ENCODE peak calls at places on chromosome X, in six cellular contexts. One of them, this sample, is unnamed.

GRCh38 chrX:9980927-9981326 is 13.8 kb downstream of the CLDN34 start:
- DNase-seq in psoas muscle: no peak
- DNase-seq in breast epithelium: no peak
- DNase-seq in cardiac muscle cell: no peak
- DNase-seq in uterus: no peak
- DNase-seq in CD8-positive, alpha-beta memory T cell: no peak
- DNase-seq in this sample: no peak

GRCh38 chrX:57266871-57267270 is 19.6 kb upstream of the FAAH2 start:
- DNase-seq in cardiac muscle cell: no peak
- DNase-seq in psoas muscle: no peak
- DNase-seq in breast epithelium: no peak
- DNase-seq in CD8-positive, alpha-beta memory T cell: no peak
- DNase-seq in uterus: no peak
- DNase-seq in this sample: no peak

GRCh38 chrX:142244568-142244967 is 39.5 kb upstream of the MAGEC2 start:
- DNase-seq in breast epithelium: no peak
- DNase-seq in cardiac muscle cell: no peak
- DNase-seq in CD8-positive, alpha-beta memory T cell: no peak
- DNase-seq in uterus: no peak
- DNase-seq in psoas muscle: no peak
- DNase-seq in this sample: no peak

GRCh38 chrX:57329008-57329407 is 42.5 kb downstream of the FAAH2 start:
- DNase-seq in breast epithelium: no peak
- DNase-seq in uterus: no peak
- DNase-seq in cardiac muscle cell: no peak
- DNase-seq in CD8-positive, alpha-beta memory T cell: no peak
- DNase-seq in psoas muscle: no peak
- DNase-seq in this sample: no peak

GRCh38 chrX:31154941-31155340 is 83.1 kb upstream of the FTHL17 start:
- DNase-seq in breast epithelium: no peak
- DNase-seq in psoas muscle: no peak
- DNase-seq in cardiac muscle cell: no peak
- DNase-seq in CD8-positive, alpha-beta memory T cell: no peak
- DNase-seq in uterus: no peak
- DNase-seq in this sample: no peak

GRCh38 chrX:154380787-154381186 is 1.7 kb downstream of the EMD start:
- DNase-seq in cardiac muscle cell: no peak
- DNase-seq in uterus: no peak
- DNase-seq in breast epithelium: no peak
- DNase-seq in CD8-positive, alpha-beta memory T cell: no peak
- DNase-seq in psoas muscle: no peak
- DNase-seq in this sample: no peak

GRCh38 chrX:149699761-149700160 is 12.1 kb upstream of the MAGEA11 start:
- DNase-seq in CD8-positive, alpha-beta memory T cell: no peak
- DNase-seq in uterus: no peak
- DNase-seq in breast epithelium: no peak
- DNase-seq in psoas muscle: no peak
- DNase-seq in cardiac muscle cell: no peak
- DNase-seq in this sample: no peak

GRCh38 chrX:53133400-53133799 is 39.5 kb downstream of the KANTR start:
- DNase-seq in cardiac muscle cell: no peak
- DNase-seq in CD8-positive, alpha-beta memory T cell: no peak
- DNase-seq in psoas muscle: no peak
- DNase-seq in uterus: no peak
- DNase-seq in breast epithelium: no peak
- DNase-seq in this sample: no peak

GRCh38 chrX:79477691-79478090 is 110.6 kb upstream of the ITM2A start:
- DNase-seq in psoas muscle: no peak
- DNase-seq in CD8-positive, alpha-beta memory T cell: no peak
- DNase-seq in uterus: no peak
- DNase-seq in breast epithelium: no peak
- DNase-seq in cardiac muscle cell: no peak
- DNase-seq in this sample: no peak

GRCh38 chrX:9392445-9392844 is 72.4 kb upstream of the TBL1X start:
- DNase-seq in CD8-positive, alpha-beta memory T cell: no peak
- DNase-seq in cardiac muscle cell: no peak
- DNase-seq in uterus: no peak
- DNase-seq in psoas muscle: no peak
- DNase-seq in breast epithelium: no peak
- DNase-seq in this sample: no peak

GRCh38 chrX:151402719-151403390 is 5.8 kb downstream of the VMA21 start:
- DNase-seq in cardiac muscle cell: no peak
- DNase-seq in breast epithelium: no peak
- DNase-seq in uterus: no peak
- DNase-seq in CD8-positive, alpha-beta memory T cell: no peak
- DNase-seq in psoas muscle: peak
- DNase-seq in this sample: no peak

GRCh38 chrX:10010686-10011085 is 43.5 kb downstream of the CLDN34 start:
- DNase-seq in psoas muscle: no peak
- DNase-seq in uterus: no peak
- DNase-seq in CD8-positive, alpha-beta memory T cell: no peak
- DNase-seq in cardiac muscle cell: no peak
- DNase-seq in breast epithelium: no peak
- DNase-seq in this sample: no peak

GRCh38 chrX:118702741-118703140 is 24.7 kb upstream of the IL13RA1 start:
- DNase-seq in psoas muscle: no peak
- DNase-seq in breast epithelium: no peak
- DNase-seq in uterus: no peak
- DNase-seq in cardiac muscle cell: no peak
- DNase-seq in CD8-positive, alpha-beta memory T cell: no peak
- DNase-seq in this sample: no peak

DNA sequence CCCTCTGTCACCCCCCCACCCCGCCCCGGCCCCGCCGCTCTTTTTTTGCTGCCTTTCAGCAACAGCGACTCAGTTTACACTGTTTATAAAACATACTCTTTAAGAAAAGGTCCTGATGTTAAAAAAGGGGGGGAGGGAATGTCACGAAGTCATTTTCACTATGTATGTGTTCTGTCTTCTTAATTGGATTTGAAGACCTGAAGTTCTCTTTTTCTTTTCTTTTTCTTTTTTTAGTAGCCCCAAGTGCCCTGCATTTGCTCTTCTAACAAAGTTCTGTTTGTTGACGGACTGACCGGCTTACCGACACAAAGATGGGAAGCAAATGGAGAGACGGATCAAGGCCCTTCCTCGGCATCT is 2.5 kb upstream of the CITED1 start:
- DNase-seq in CD8-positive, alpha-beta memory T cell: no peak
- DNase-seq in uterus: no peak
- DNase-seq in cardiac muscle cell: no peak
- DNase-seq in breast epithelium: no peak
- DNase-seq in psoas muscle: no peak
- DNase-seq in this sample: no peak
- H3K4me3 ChIP-seq in CD8-positive, alpha-beta memory T cell: no peak
- H3K4me3 ChIP-seq in uterus: no peak
- H3K4me3 ChIP-seq in cardiac muscle cell: no peak
- H3K4me3 ChIP-seq in breast epithelium: no peak
- H3K4me3 ChIP-seq in psoas muscle: peak
- H3K4me3 ChIP-seq in this sample: peak

GRCh38 chrX:46588263-46588662 is 14.7 kb downstream of the CHST7 start:
- DNase-seq in uterus: peak
- DNase-seq in cardiac muscle cell: no peak
- DNase-seq in psoas muscle: peak
- DNase-seq in breast epithelium: peak
- DNase-seq in CD8-positive, alpha-beta memory T cell: peak
- DNase-seq in this sample: peak
- H3K27ac ChIP-seq in uterus: peak
- H3K27ac ChIP-seq in cardiac muscle cell: no peak
- H3K27ac ChIP-seq in psoas muscle: peak
- H3K27ac ChIP-seq in breast epithelium: peak
- H3K27ac ChIP-seq in CD8-positive, alpha-beta memory T cell: no peak
- H3K27ac ChIP-seq in this sample: peak

DNA sequence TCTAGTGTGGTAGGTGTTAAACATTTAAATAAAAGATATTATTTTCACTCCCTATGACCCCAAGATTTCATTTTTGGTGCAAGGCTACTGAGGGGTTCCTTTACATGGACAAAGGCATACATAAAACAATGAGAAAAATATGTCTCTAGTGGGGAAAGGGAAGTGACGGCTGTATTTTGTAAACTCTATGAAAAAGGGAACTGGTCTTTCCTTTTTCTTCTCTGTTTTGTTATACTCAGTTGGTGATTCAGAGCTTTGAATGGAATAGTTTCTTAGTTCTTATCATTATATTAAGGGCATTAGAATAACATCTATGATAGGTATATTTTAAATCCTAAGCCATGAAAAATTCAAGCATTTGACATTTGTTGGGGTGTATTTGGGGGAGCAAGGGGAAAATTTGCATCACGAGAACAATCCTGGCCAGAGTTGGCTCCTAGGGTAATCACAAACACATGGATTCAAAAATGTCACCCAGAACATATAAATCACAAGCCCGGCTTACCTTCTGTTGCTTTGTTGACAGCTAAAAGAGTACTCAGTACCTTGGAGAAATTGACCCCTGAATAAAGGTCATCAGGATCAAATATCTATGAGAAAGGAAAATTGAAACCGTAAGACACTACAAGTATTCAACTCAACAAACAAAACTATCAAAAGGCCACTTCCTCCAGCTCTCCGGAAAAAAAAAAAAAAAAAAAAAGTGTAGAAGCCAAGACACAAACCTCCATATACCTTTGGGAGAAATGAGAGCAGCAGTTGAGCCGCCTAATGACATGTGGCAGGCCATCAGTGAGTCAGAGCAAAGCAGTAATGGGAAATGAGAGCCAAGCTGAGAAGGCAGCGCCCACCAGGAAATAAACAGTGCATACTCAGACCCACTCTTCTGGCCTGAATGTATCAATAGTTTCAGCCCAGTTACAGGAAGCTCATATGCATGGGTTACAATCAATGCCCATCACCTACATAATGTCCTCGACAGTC is 33.4 kb downstream of the ARHGEF6 start:
- DNase-seq in breast epithelium: no peak
- DNase-seq in psoas muscle: no peak
- DNase-seq in CD8-positive, alpha-beta memory T cell: no peak
- DNase-seq in uterus: no peak
- DNase-seq in cardiac muscle cell: no peak
- DNase-seq in this sample: no peak
- H3K4me3 ChIP-seq in breast epithelium: no peak
- H3K4me3 ChIP-seq in psoas muscle: no peak
- H3K4me3 ChIP-seq in CD8-positive, alpha-beta memory T cell: no peak
- H3K4me3 ChIP-seq in uterus: no peak
- H3K4me3 ChIP-seq in cardiac muscle cell: no peak
- H3K4me3 ChIP-seq in this sample: no peak

GRCh38 chrX:47831788-47832187 is 4.9 kb upstream of the ZNF81 start:
- DNase-seq in cardiac muscle cell: peak
- DNase-seq in breast epithelium: no peak
- DNase-seq in psoas muscle: peak
- DNase-seq in uterus: peak
- DNase-seq in CD8-positive, alpha-beta memory T cell: peak
- DNase-seq in this sample: no peak

GRCh38 chrX:47840106-47840505 is 3.4 kb downstream of the ZNF81 start:
- DNase-seq in psoas muscle: no peak
- DNase-seq in uterus: no peak
- DNase-seq in cardiac muscle cell: no peak
- DNase-seq in CD8-positive, alpha-beta memory T cell: no peak
- DNase-seq in breast epithelium: no peak
- DNase-seq in this sample: no peak

GRCh38 chrX:47838361-47838760 is 1.7 kb downstream of the ZNF81 start:
- DNase-seq in uterus: no peak
- DNase-seq in breast epithelium: no peak
- DNase-seq in CD8-positive, alpha-beta memory T cell: no peak
- DNase-seq in psoas muscle: no peak
- DNase-seq in cardiac muscle cell: no peak
- DNase-seq in this sample: no peak

DNA sequence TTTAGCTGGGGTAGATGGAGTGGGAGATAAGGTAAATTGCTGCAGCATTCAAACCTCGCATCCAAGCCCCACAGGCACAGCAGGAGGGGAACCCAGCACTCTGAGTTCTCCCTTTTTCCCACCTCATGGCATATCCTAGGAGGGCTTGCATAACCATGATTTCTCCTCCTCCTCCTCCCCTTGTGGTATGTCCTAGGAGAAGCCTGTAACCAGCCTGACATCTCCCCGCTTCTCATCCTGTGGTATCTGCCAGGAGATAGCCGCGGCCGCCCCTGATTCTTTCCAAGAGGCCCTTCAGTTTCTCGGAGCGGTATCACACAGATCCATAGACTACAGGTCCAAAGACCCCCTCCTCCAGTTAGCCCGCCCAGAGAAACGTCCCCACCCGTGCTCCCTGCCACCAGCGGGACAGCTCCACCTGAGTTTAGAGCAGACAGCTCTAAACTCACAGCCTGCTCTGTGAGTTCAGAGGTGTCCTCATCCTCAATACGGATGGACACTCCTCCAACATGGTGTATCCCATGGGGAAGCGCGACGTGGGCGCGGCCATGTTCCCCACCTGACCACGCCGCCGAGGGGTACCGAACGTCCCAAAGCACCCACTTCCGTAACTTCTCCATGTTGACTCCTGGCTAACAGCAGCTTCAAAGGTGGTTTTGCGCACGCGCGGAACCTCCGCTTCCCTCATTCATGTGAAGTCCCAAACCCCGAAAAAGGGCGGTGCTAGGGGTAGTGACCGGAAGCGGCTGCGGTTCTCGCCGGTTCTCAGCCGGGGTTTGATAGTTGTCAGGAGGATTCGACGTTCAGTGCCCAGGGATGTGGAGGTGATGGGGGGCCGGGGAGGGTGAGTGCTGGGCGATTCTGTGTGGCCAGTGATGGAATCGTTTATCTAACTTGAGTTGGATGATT is at the start of gene ZNF81:
- DNase-seq in CD8-positive, alpha-beta memory T cell: peak
- DNase-seq in uterus: peak
- DNase-seq in cardiac muscle cell: peak
- DNase-seq in breast epithelium: peak
- DNase-seq in psoas muscle: peak
- DNase-seq in this sample: peak
- H3K27ac ChIP-seq in CD8-positive, alpha-beta memory T cell: peak
- H3K27ac ChIP-seq in uterus: peak
- H3K27ac ChIP-seq in cardiac muscle cell: peak
- H3K27ac ChIP-seq in breast epithelium: peak
- H3K27ac ChIP-seq in psoas muscle: peak
- H3K27ac ChIP-seq in this sample: peak

DNA sequence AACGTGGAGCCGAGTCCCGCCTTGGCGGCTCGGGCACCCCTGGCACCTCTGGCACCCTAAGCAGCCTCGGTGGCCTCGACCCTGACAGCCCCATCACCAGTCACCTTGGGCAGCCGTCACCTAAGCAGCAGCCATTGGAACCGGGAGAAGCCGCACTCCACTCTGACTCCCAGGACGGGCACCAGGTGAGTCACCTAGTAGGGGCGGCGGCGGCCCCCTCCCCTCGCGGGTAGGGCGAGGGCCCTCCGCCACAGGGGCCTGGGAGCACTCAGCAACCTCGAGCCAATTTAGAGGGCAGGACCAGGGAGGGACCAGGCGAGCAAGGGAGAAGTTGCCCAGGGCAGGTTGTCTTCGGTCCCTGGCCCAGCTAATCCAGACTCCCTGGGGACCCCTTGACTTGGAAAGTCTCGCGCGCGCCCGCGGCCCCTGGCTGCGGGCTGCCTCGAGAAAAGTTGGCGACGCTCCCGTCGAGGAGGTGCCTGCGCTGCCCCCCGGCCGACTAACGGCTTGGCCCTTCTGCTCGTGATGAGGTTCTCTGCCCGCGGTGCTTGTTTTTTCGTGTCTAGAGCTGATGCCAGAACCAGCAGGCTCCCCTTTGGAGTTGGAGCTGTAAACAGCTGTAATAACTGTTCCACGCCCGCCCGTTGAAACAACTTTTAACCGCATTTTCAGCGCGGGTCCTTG is 749 bp downstream of the EDA start:
- DNase-seq in CD8-positive, alpha-beta memory T cell: no peak
- DNase-seq in psoas muscle: peak
- DNase-seq in breast epithelium: no peak
- DNase-seq in uterus: peak
- DNase-seq in cardiac muscle cell: peak
- DNase-seq in this sample: no peak
- H3K4me3 ChIP-seq in CD8-positive, alpha-beta memory T cell: no peak
- H3K4me3 ChIP-seq in psoas muscle: peak
- H3K4me3 ChIP-seq in breast epithelium: peak
- H3K4me3 ChIP-seq in uterus: peak
- H3K4me3 ChIP-seq in cardiac muscle cell: peak
- H3K4me3 ChIP-seq in this sample: peak

This sample was measured in thoracic aorta.